ENCODE peak calls at places on chromosomes 4 and X, in six cellular contexts. One of them, this sample, is unnamed.

GRCh38 chr4:108730579-108730978 is 32.3 kb downstream of the ETNPPL start:
- DNase-seq in neural crest cell: no peak
- DNase-seq in A172: no peak
- DNase-seq in AG10803: no peak
- DNase-seq in G401: no peak
- DNase-seq in nephron progenitor cell: no peak
- DNase-seq in this sample: peak

GRCh38 chr4:2393353-2394270 is 24.8 kb downstream of the ZFYVE28 start:
- DNase-seq in neural crest cell: no peak
- DNase-seq in A172: no peak
- DNase-seq in AG10803: no peak
- DNase-seq in G401: peak
- DNase-seq in nephron progenitor cell: peak
- DNase-seq in this sample: no peak

GRCh38 chr4:19119904-19120303 is 1098.3 kb upstream of the LCORL start:
- DNase-seq in neural crest cell: no peak
- DNase-seq in A172: no peak
- DNase-seq in AG10803: no peak
- DNase-seq in G401: no peak
- DNase-seq in nephron progenitor cell: no peak
- DNase-seq in this sample: no peak

GRCh38 chrX:50386520-50386919 is 84.1 kb downstream of the DGKK start:
- DNase-seq in neural crest cell: no peak
- DNase-seq in A172: no peak
- DNase-seq in AG10803: no peak
- DNase-seq in G401: no peak
- DNase-seq in nephron progenitor cell: no peak
- DNase-seq in this sample: no peak

GRCh38 chrX:149540621-149541520 is at the start of gene EOLA1:
- DNase-seq in neural crest cell: peak
- DNase-seq in A172: peak
- DNase-seq in AG10803: peak
- DNase-seq in G401: peak
- DNase-seq in nephron progenitor cell: peak
- DNase-seq in this sample: peak

GRCh38 chr4:27490747-27491146 is 630.1 kb downstream of the STIM2 start:
- DNase-seq in neural crest cell: no peak
- DNase-seq in A172: no peak
- DNase-seq in AG10803: no peak
- DNase-seq in G401: no peak
- DNase-seq in nephron progenitor cell: no peak
- DNase-seq in this sample: no peak

GRCh38 chrX:70046978-70047377 is 2.8 kb downstream of the AWAT2 start:
- DNase-seq in neural crest cell: no peak
- DNase-seq in A172: peak
- DNase-seq in AG10803: peak
- DNase-seq in G401: no peak
- DNase-seq in nephron progenitor cell: no peak
- DNase-seq in this sample: no peak

GRCh38 chr4:187550256-187550950 is 445.2 kb upstream of the ZFP42 start:
- DNase-seq in neural crest cell: no peak
- DNase-seq in A172: peak
- DNase-seq in AG10803: peak
- DNase-seq in G401: no peak
- DNase-seq in nephron progenitor cell: no peak
- DNase-seq in this sample: peak

GRCh38 chr4:153419029-153419428 is 47.1 kb upstream of the TMEM131L start:
- DNase-seq in neural crest cell: no peak
- DNase-seq in A172: no peak
- DNase-seq in AG10803: no peak
- DNase-seq in G401: no peak
- DNase-seq in nephron progenitor cell: no peak
- DNase-seq in this sample: no peak

GRCh38 chr4:111839186-111839585 is 306.1 kb upstream of the FAM241A start:
- DNase-seq in neural crest cell: no peak
- DNase-seq in A172: no peak
- DNase-seq in AG10803: peak
- DNase-seq in G401: no peak
- DNase-seq in nephron progenitor cell: no peak
- DNase-seq in this sample: peak

GRCh38 chrX:40297949-40298539 is 200.3 kb upstream of the BCOR start:
- DNase-seq in neural crest cell: no peak
- DNase-seq in A172: no peak
- DNase-seq in AG10803: no peak
- DNase-seq in G401: no peak
- DNase-seq in nephron progenitor cell: no peak
- DNase-seq in this sample: no peak

GRCh38 chr4:87093443-87094123 is 126.8 kb downstream of the KLHL8 start:
- DNase-seq in neural crest cell: peak
- DNase-seq in A172: peak
- DNase-seq in AG10803: peak
- DNase-seq in G401: peak
- DNase-seq in nephron progenitor cell: no peak
- DNase-seq in this sample: peak

GRCh38 chr4:173025131-173025530 is 143.5 kb upstream of the GALNT7 start:
- DNase-seq in neural crest cell: peak
- DNase-seq in A172: peak
- DNase-seq in AG10803: peak
- DNase-seq in G401: peak
- DNase-seq in nephron progenitor cell: peak
- DNase-seq in this sample: peak

GRCh38 chr4:110632506-110633357 is 9.9 kb upstream of the PITX2 start:
- DNase-seq in neural crest cell: peak
- DNase-seq in A172: no peak
- DNase-seq in AG10803: no peak
- DNase-seq in G401: no peak
- DNase-seq in nephron progenitor cell: peak
- DNase-seq in this sample: no peak

GRCh38 chr4:40621592-40622512 is 7.8 kb downstream of the RBM47 start:
- DNase-seq in neural crest cell: no peak
- DNase-seq in A172: peak
- DNase-seq in AG10803: peak
- DNase-seq in G401: no peak
- DNase-seq in nephron progenitor cell: no peak
- DNase-seq in this sample: peak

GRCh38 chr4:124641715-124642380 is 70.7 kb downstream of the ANKRD50 start:
- DNase-seq in neural crest cell: no peak
- DNase-seq in A172: peak
- DNase-seq in AG10803: peak
- DNase-seq in G401: no peak
- DNase-seq in nephron progenitor cell: no peak
- DNase-seq in this sample: peak

GRCh38 chrX:154002215-154002719 is 17.4 kb downstream of the IRAK1 start:
- DNase-seq in neural crest cell: no peak
- DNase-seq in A172: peak
- DNase-seq in AG10803: peak
- DNase-seq in G401: no peak
- DNase-seq in nephron progenitor cell: no peak
- DNase-seq in this sample: peak

GRCh38 chrX:48956728-48957414 is 536 bp downstream of the OTUD5 start:
- DNase-seq in neural crest cell: no peak
- DNase-seq in A172: no peak
- DNase-seq in AG10803: no peak
- DNase-seq in G401: no peak
- DNase-seq in nephron progenitor cell: peak
- DNase-seq in this sample: peak

GRCh38 chrX:9257718-9258117 is 207.1 kb upstream of the TBL1X start:
- DNase-seq in neural crest cell: no peak
- DNase-seq in A172: no peak
- DNase-seq in AG10803: no peak
- DNase-seq in G401: no peak
- DNase-seq in nephron progenitor cell: no peak
- DNase-seq in this sample: no peak

GRCh38 chr4:109298279-109299010 is 4.0 kb downstream of the COL25A1 start:
- DNase-seq in neural crest cell: no peak
- DNase-seq in A172: peak
- DNase-seq in AG10803: no peak
- DNase-seq in G401: peak
- DNase-seq in nephron progenitor cell: no peak
- DNase-seq in this sample: no peak

GRCh38 chr4:165439981-165440380 is 61.2 kb downstream of the CPE start:
- DNase-seq in neural crest cell: no peak
- DNase-seq in A172: peak
- DNase-seq in AG10803: no peak
- DNase-seq in G401: peak
- DNase-seq in nephron progenitor cell: no peak
- DNase-seq in this sample: no peak

GRCh38 chr4:41396869-41397268 is 140.1 kb downstream of the UCHL1 start:
- DNase-seq in neural crest cell: no peak
- DNase-seq in A172: no peak
- DNase-seq in AG10803: no peak
- DNase-seq in G401: no peak
- DNase-seq in nephron progenitor cell: no peak
- DNase-seq in this sample: no peak

GRCh38 chrX:119015407-119016242 is 41.2 kb downstream of the LONRF3 start:
- DNase-seq in neural crest cell: no peak
- DNase-seq in A172: peak
- DNase-seq in AG10803: peak
- DNase-seq in G401: peak
- DNase-seq in nephron progenitor cell: no peak
- DNase-seq in this sample: peak

GRCh38 chrX:145751943-145752342 is 65.7 kb upstream of the SLITRK2 start:
- DNase-seq in neural crest cell: no peak
- DNase-seq in A172: peak
- DNase-seq in AG10803: peak
- DNase-seq in G401: no peak
- DNase-seq in nephron progenitor cell: no peak
- DNase-seq in this sample: peak

GRCh38 chrX:106415276-106415895 is 196.4 kb upstream of the RADX start:
- DNase-seq in neural crest cell: no peak
- DNase-seq in A172: no peak
- DNase-seq in AG10803: peak
- DNase-seq in G401: no peak
- DNase-seq in nephron progenitor cell: peak
- DNase-seq in this sample: peak

GRCh38 chr4:26204911-26205368 is 115.9 kb upstream of the RBPJ start:
- DNase-seq in neural crest cell: no peak
- DNase-seq in A172: no peak
- DNase-seq in AG10803: no peak
- DNase-seq in G401: no peak
- DNase-seq in nephron progenitor cell: no peak
- DNase-seq in this sample: peak

GRCh38 chr4:188387134-188387791 is 248.0 kb downstream of the TRIML1 start:
- DNase-seq in neural crest cell: no peak
- DNase-seq in A172: peak
- DNase-seq in AG10803: peak
- DNase-seq in G401: no peak
- DNase-seq in nephron progenitor cell: no peak
- DNase-seq in this sample: peak

GRCh38 chrX:75893281-75893680 is 108.2 kb upstream of the MAGEE2 start:
- DNase-seq in neural crest cell: no peak
- DNase-seq in A172: no peak
- DNase-seq in AG10803: no peak
- DNase-seq in G401: no peak
- DNase-seq in nephron progenitor cell: no peak
- DNase-seq in this sample: no peak

GRCh38 chr4:185993328-185993973 is 75.5 kb upstream of the TLR3 start:
- DNase-seq in neural crest cell: no peak
- DNase-seq in A172: no peak
- DNase-seq in AG10803: no peak
- DNase-seq in G401: no peak
- DNase-seq in nephron progenitor cell: no peak
- DNase-seq in this sample: no peak

GRCh38 chr4:186724048-186724860 is 598 bp upstream of the FAT1 start:
- DNase-seq in neural crest cell: peak
- DNase-seq in A172: no peak
- DNase-seq in AG10803: peak
- DNase-seq in G401: peak
- DNase-seq in nephron progenitor cell: peak
- DNase-seq in this sample: peak

GRCh38 chr4:148079945-148080344 is 348.1 kb downstream of the ARHGAP10 start:
- DNase-seq in neural crest cell: no peak
- DNase-seq in A172: no peak
- DNase-seq in AG10803: no peak
- DNase-seq in G401: no peak
- DNase-seq in nephron progenitor cell: no peak
- DNase-seq in this sample: no peak

GRCh38 chr4:37685726-37686372 is 327 bp downstream of the RELL1 start:
- DNase-seq in neural crest cell: no peak
- DNase-seq in A172: no peak
- DNase-seq in AG10803: peak
- DNase-seq in G401: peak
- DNase-seq in nephron progenitor cell: no peak
- DNase-seq in this sample: peak

GRCh38 chr4:26201119-26201518 is 119.7 kb upstream of the RBPJ start:
- DNase-seq in neural crest cell: no peak
- DNase-seq in A172: no peak
- DNase-seq in AG10803: peak
- DNase-seq in G401: no peak
- DNase-seq in nephron progenitor cell: no peak
- DNase-seq in this sample: peak

GRCh38 chr4:68963389-68963788 is 11.8 kb upstream of the UGT2A3 start:
- DNase-seq in neural crest cell: no peak
- DNase-seq in A172: no peak
- DNase-seq in AG10803: no peak
- DNase-seq in G401: no peak
- DNase-seq in nephron progenitor cell: no peak
- DNase-seq in this sample: no peak

GRCh38 chr4:37584087-37584486 is 102.1 kb downstream of the RELL1 start:
- DNase-seq in neural crest cell: no peak
- DNase-seq in A172: no peak
- DNase-seq in AG10803: no peak
- DNase-seq in G401: no peak
- DNase-seq in nephron progenitor cell: no peak
- DNase-seq in this sample: no peak

GRCh38 chr4:173243917-173244658 is 75.5 kb downstream of the GALNT7 start:
- DNase-seq in neural crest cell: no peak
- DNase-seq in A172: no peak
- DNase-seq in AG10803: no peak
- DNase-seq in G401: no peak
- DNase-seq in nephron progenitor cell: no peak
- DNase-seq in this sample: no peak

GRCh38 chrX:10496345-10496965 is 123.9 kb downstream of the MID1 start:
- DNase-seq in neural crest cell: no peak
- DNase-seq in A172: peak
- DNase-seq in AG10803: peak
- DNase-seq in G401: no peak
- DNase-seq in nephron progenitor cell: no peak
- DNase-seq in this sample: peak

GRCh38 chr4:152697284-152698011 is 17.7 kb upstream of the TMEM154 start:
- DNase-seq in neural crest cell: no peak
- DNase-seq in A172: no peak
- DNase-seq in AG10803: no peak
- DNase-seq in G401: no peak
- DNase-seq in nephron progenitor cell: no peak
- DNase-seq in this sample: no peak

GRCh38 chr4:56655209-56655626 is 25.9 kb downstream of the HOPX start:
- DNase-seq in neural crest cell: peak
- DNase-seq in A172: no peak
- DNase-seq in AG10803: no peak
- DNase-seq in G401: no peak
- DNase-seq in nephron progenitor cell: peak
- DNase-seq in this sample: no peak